ENCODE peak calls at places on chromosome 22, in four cellular contexts. B is adrenal gland, F is sigmoid colon, P is heart left ventricle. I is an unnamed sample.

GRCh38 chr22:42150727-42151590 is 20.3 kb upstream of the CYP2D6 start:
- DNase-seq in B (no peak), P (no peak), F (no peak), I (no peak)

GRCh38 chr22:45211848-45212247 is 28.8 kb downstream of the KIAA0930 start:
- DNase-seq in F (no peak), B (no peak), P (peak; percentile 15), I (no peak)

GRCh38 chr22:46292727-46293126 is 3.9 kb upstream of the GTSE1 start:
- DNase-seq in B (peak; percentile 61), F (no peak), P (no peak), I (peak; percentile 32)

GRCh38 chr22:42892571-42893316 is 35.7 kb upstream of the ARFGAP3 start:
- DNase-seq in B (no peak), P (peak; percentile 46), F (no peak), I (no peak)

GRCh38 chr22:46297151-46297819 is 615 bp downstream of the GTSE1 start:
- DNase-seq in P (no peak), F (no peak), B (peak; percentile 58), I (no peak)

GRCh38 chr22:20228055-20228938 is 39.8 kb downstream of the RTN4R start:
- DNase-seq in P (no peak), B (no peak), F (no peak), I (no peak)

GRCh38 chr22:18078329-18079041 is 695 bp downstream of the PEX26 start:
- DNase-seq in F (no peak), B (peak; percentile 56), P (peak; percentile 41), I (peak; percentile 60)

GRCh38 chr22:23200896-23201295 is 20.6 kb downstream of the BCR start:
- DNase-seq in F (no peak), P (no peak), B (no peak), I (no peak)

GRCh38 chr22:22022255-22022840 is 39.8 kb upstream of the TOP3B start:
- DNase-seq in P (no peak), B (no peak), F (no peak), I (no peak)

GRCh38 chr22:35409783-35410662 is 10.1 kb downstream of the MCM5 start:
- DNase-seq in B (peak; percentile 41), F (no peak), P (peak; percentile 48), I (peak; percentile 52)

GRCh38 chr22:45583504-45583903 is 80.8 kb downstream of the FBLN1 start:
- DNase-seq in B (no peak), P (no peak), F (no peak), I (no peak)

GRCh38 chr22:50171319-50171964 is 911 bp downstream of the PANX2 start:
- DNase-seq in F (no peak), P (no peak), B (no peak), I (no peak)

GRCh38 chr22:35538801-35539321 is 1.8 kb upstream of the RASD2 start:
- DNase-seq in F (no peak), P (no peak), B (peak; percentile 63), I (peak; percentile 49)

GRCh38 chr22:44088976-44089570 is 65.0 kb downstream of the PARVB start:
- DNase-seq in P (peak; percentile 72), F (peak; percentile 83), B (peak; percentile 60), I (peak; percentile 22)

GRCh38 chr22:48568736-48569330 is 1258.8 kb downstream of the BRD1 start:
- DNase-seq in B (no peak), P (peak; percentile 13), F (no peak), I (no peak)

GRCh38 chr22:23289851-23290724 is 109.8 kb downstream of the BCR start:
- DNase-seq in F (peak; percentile 75), P (peak; percentile 47), B (peak; percentile 73), I (peak; percentile 73)

GRCh38 chr22:27576413-27576812 is 225.1 kb downstream of the MN1 start:
- DNase-seq in B (no peak), F (no peak), P (peak; percentile 75), I (no peak)

GRCh38 chr22:28920757-28921584 is 37.6 kb downstream of the ZNRF3 start:
- DNase-seq in F (no peak), P (no peak), B (no peak), I (no peak)

GRCh38 chr22:19810381-19811141 is 44.1 kb downstream of the GNB1L start:
- DNase-seq in F (peak; percentile 56), B (peak; percentile 14), P (no peak), I (no peak)

GRCh38 chr22:20498913-20499312 is 3.3 kb upstream of the KLHL22 start:
- DNase-seq in B (no peak), F (no peak), P (no peak), I (no peak)

GRCh38 chr22:50317178-50317577 is 9.6 kb downstream of the DENND6B start:
- DNase-seq in F (no peak), P (no peak), B (no peak), I (no peak)

GRCh38 chr22:22927196-22927887 is 39.7 kb downstream of the IGLL5 start:
- DNase-seq in P (no peak), F (no peak), B (no peak), I (no peak)

GRCh38 chr22:49767355-49768062 is 60.2 kb downstream of the BRD1 start:
- DNase-seq in P (no peak), B (peak; percentile 23), F (peak; percentile 61), I (peak; percentile 13)

GRCh38 chr22:36296690-36297089 is 43.8 kb downstream of the APOL1 start:
- DNase-seq in F (no peak), P (peak; percentile 22), B (no peak), I (no peak)

GRCh38 chr22:43975041-43975440 is 19.8 kb downstream of the SAMM50 start:
- DNase-seq in B (no peak), F (peak; percentile 29), P (no peak), I (no peak)

GRCh38 chr22:38257170-38257569 is 15.6 kb downstream of the TMEM184B start:
- DNase-seq in B (peak; percentile 59), F (peak; percentile 78), P (no peak), I (no peak)

GRCh38 chr22:50185384-50186087 is at the start of gene TRABD:
- DNase-seq in F (peak; percentile 95), P (peak; percentile 91), B (peak; percentile 88), I (peak; percentile 93)

GRCh38 chr22:19174106-19175025 is 4.2 kb downstream of the SLC25A1 start:
- DNase-seq in B (peak; percentile 85), P (peak; percentile 67), F (peak; percentile 73), I (no peak)

GRCh38 chr22:43234299-43234988 is 47.5 kb upstream of the TTLL12 start:
- DNase-seq in F (no peak), P (no peak), B (no peak), I (no peak)

GRCh38 chr22:38862375-38863329 is 9.4 kb downstream of the CBX6 start:
- DNase-seq in F (peak; percentile 87), B (peak; percentile 75), P (no peak), I (peak; percentile 33)

GRCh38 chr22:25282671-25283561 is 63.5 kb downstream of the CRYBB2 start:
- DNase-seq in F (no peak), P (no peak), B (no peak), I (no peak)

GRCh38 chr22:43739851-43740250 is 72.3 kb downstream of the EFCAB6 start:
- DNase-seq in B (no peak), F (no peak), P (no peak), I (no peak)

GRCh38 chr22:27100789-27101188 is 443.4 kb downstream of the MIAT start:
- DNase-seq in P (no peak), B (no peak), F (peak; percentile 76), I (no peak)

GRCh38 chr22:50526849-50527801 is 1.7 kb upstream of the SCO2 start:
- DNase-seq in B (peak; percentile 72), P (peak; percentile 73), F (peak; percentile 82), I (peak; percentile 74)

GRCh38 chr22:28052818-28053217 is 133.8 kb upstream of the PITPNB start:
- DNase-seq in B (no peak), P (no peak), F (no peak), I (no peak)

GRCh38 chr22:23404689-23405365 is 175.3 kb downstream of the IGLL1 start:
- DNase-seq in B (no peak), P (no peak), F (peak; percentile 58), I (no peak)

GRCh38 chr22:11042116-11042515 is 4485.9 kb upstream of the OR11H1 start:
- DNase-seq in F (no peak), P (no peak), B (no peak), I (no peak)
- H3K9me3 ChIP-seq in F (peaks cover 11% of the 10 kb centered on the region), P (no peaks in the 10 kb centered on the region), B (no peaks in the 10 kb centered on the region), I (peaks cover 46% of the 10 kb centered on the region)

GRCh38 chr22:16966251-16966650 is 41.8 kb downstream of the GAB4 start:
- DNase-seq in F (no peak), B (no peak), P (no peak), I (no peak)

GRCh38 chr22:16970446-16970845 is 37.6 kb downstream of the GAB4 start:
- DNase-seq in B (no peak), F (no peak), P (no peak), I (no peak)

GRCh38 chr22:16969508-16970327 is 38.3 kb downstream of the GAB4 start:
- DNase-seq in F (no peak), P (no peak), B (no peak), I (no peak)

GRCh38 chr22:16967453-16968217 is 40.4 kb downstream of the GAB4 start:
- DNase-seq in P (no peak), B (no peak), F (no peak), I (no peak)

GRCh38 chr22:16968218-16968595 is 39.8 kb downstream of the GAB4 start:
- DNase-seq in F (no peak), P (no peak), B (no peak), I (no peak)
- TF ChIP-seq POLR2A in F (no peak), P (no peak), B (no peak), I (no peak)

GRCh38 chr22:40001104-40001503 is 6.3 kb downstream of the FAM83F start:
- DNase-seq in F (no peak), P (no peak), B (no peak), I (no peak)
- H3K27ac ChIP-seq in F (no peak overlapping the region), P (no peak overlapping the region), B (no peak overlapping the region), I (no peak overlapping the region)

DNA sequence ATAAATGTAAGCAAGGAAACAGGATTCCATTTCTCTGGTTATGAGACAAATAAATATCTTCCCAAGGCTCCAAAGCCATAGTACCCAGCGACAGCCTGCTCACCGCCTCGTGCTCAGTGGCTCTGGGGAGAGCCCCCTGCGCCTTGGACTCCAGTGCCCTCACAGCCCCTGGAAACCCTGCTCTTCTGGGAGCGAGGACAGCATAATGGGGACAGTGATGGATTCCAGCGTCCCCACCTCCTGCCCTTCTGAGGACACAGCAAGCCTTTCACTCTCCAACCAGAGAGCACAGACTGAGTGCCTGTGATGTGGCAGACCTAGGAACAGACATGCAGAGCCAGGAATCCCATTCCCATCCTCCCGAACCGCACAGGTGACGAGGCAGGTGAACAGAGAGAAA is 660.8 kb downstream of the TBC1D22A start:
- DNase-seq in B (no peak), P (no peak), F (no peak), I (no peak)
- H3K9me3 ChIP-seq in B (no peaks in the 10 kb centered on the region), P (no peaks in the 10 kb centered on the region), F (no peaks in the 10 kb centered on the region), I (no peaks in the 10 kb centered on the region)

GRCh38 chr22:30421695-30422480 is 3.7 kb upstream of the MTFP1 start:
- DNase-seq in P (no peak), B (no peak), F (no peak), I (no peak)
- TF ChIP-seq POLR2A in P (no peak), B (no peak), F (no peak), I (peak; percentile 12)

I was measured in transverse colon.